ENCODE peak calls at places on chromosomes 13 and 19, in seven cellular contexts. O is neuronal stem cell, V is mesenchymal stem cell, P is mesendoderm, Q is H1, K is trophoblast cell, C is H9. N is an unnamed sample.

GRCh38 chr19:51948979-51949378 is 21.7 kb downstream of the ZNF613 start:
- DNase-seq in O (no peak), V (no peak), P (no peak), Q (no peak), K (no peak), C (no peak), N (peak)

GRCh38 chr19:17944301-17944700 is 11.5 kb downstream of the CCDC124 start:
- DNase-seq in O (no peak), V (peak), P (no peak), Q (no peak), K (no peak), C (no peak), N (peak)

GRCh38 chr19:7998081-7998480 is 7.4 kb downstream of the ELAVL1 start:
- DNase-seq in O (no peak), V (no peak), P (no peak), Q (no peak), K (no peak), C (no peak), N (peak)

GRCh38 chr19:23002690-23003422 is at the start of gene ZNF728:
- DNase-seq in O (no peak), V (no peak), P (no peak), Q (no peak), K (peak), C (no peak), N (no peak)

GRCh38 chr19:47652285-47652684 is 43.4 kb downstream of the BICRA start:
- DNase-seq in O (no peak), V (no peak), P (no peak), Q (no peak), K (no peak), C (no peak), N (no peak)

GRCh38 chr19:1574763-1575162 is 6.6 kb upstream of the MEX3D start:
- DNase-seq in O (no peak), V (no peak), P (no peak), Q (no peak), K (no peak), C (no peak), N (no peak)

GRCh38 chr13:26465514-26465913 is 92.0 kb upstream of the WASF3 start:
- DNase-seq in O (no peak), V (no peak), P (no peak), Q (no peak), K (no peak), C (no peak), N (no peak)

GRCh38 chr19:18504886-18505610 is 16.8 kb downstream of the ELL start:
- DNase-seq in O (no peak), V (no peak), P (no peak), Q (no peak), K (no peak), C (no peak), N (no peak)

GRCh38 chr13:20331419-20331818 is 99.3 kb upstream of the GJB6 start:
- DNase-seq in O (no peak), V (no peak), P (no peak), Q (no peak), K (no peak), C (no peak), N (no peak)

GRCh38 chr13:33450956-33451709 is 165.6 kb upstream of the STARD13 start:
- DNase-seq in O (no peak), V (no peak), P (no peak), Q (no peak), K (peak), C (no peak), N (no peak)

GRCh38 chr13:83881917-83882625 is at the start of gene SLITRK1:
- DNase-seq in O (peak), V (peak), P (peak), Q (peak), K (no peak), C (peak), N (peak)

GRCh38 chr19:13980340-13980739 is 25.8 kb downstream of the RFX1 start:
- DNase-seq in O (no peak), V (no peak), P (no peak), Q (no peak), K (no peak), C (no peak), N (no peak)
- H2BK120ac ChIP-seq in O (no peak), V (no peak), P (no peak), Q (no peak), K (no peak), C (no peak), N (no peak)

GRCh38 chr13:43058836-43059235 is 35.5 kb downstream of the DNAJC15 start:
- DNase-seq in O (no peak), V (peak), P (peak), Q (no peak), K (no peak), C (no peak), N (no peak)

GRCh38 chr13:43057653-43058317 is 34.4 kb downstream of the DNAJC15 start:
- DNase-seq in O (no peak), V (peak), P (peak), Q (no peak), K (no peak), C (peak), N (no peak)

GRCh38 chr13:43058318-43058674 is 34.9 kb downstream of the DNAJC15 start:
- DNase-seq in O (no peak), V (peak), P (peak), Q (no peak), K (peak), C (peak), N (peak)

GRCh38 chr13:43061496-43062280 is 38.3 kb downstream of the DNAJC15 start:
- DNase-seq in O (no peak), V (no peak), P (peak), Q (no peak), K (peak), C (no peak), N (no peak)
- H2BK120ac ChIP-seq in O (no peak), V (no peak), P (no peak), Q (no peak), K (peak), C (no peak), N (no peak)

GRCh38 chr19:32669205-32669785 is 5.7 kb downstream of the ANKRD27 start:
- DNase-seq in O (no peak), V (no peak), P (no peak), Q (no peak), K (no peak), C (no peak), N (no peak)

GRCh38 chr19:32662186-32662585 is 12.8 kb downstream of the ANKRD27 start:
- DNase-seq in O (no peak), V (peak), P (no peak), Q (no peak), K (no peak), C (no peak), N (peak)

GRCh38 chr19:32661318-32661717 is 13.7 kb downstream of the ANKRD27 start:
- DNase-seq in O (no peak), V (no peak), P (no peak), Q (no peak), K (no peak), C (no peak), N (no peak)

GRCh38 chr19:32671883-32672282 is 3.1 kb downstream of the ANKRD27 start:
- DNase-seq in O (no peak), V (no peak), P (no peak), Q (no peak), K (no peak), C (no peak), N (no peak)

DNA sequence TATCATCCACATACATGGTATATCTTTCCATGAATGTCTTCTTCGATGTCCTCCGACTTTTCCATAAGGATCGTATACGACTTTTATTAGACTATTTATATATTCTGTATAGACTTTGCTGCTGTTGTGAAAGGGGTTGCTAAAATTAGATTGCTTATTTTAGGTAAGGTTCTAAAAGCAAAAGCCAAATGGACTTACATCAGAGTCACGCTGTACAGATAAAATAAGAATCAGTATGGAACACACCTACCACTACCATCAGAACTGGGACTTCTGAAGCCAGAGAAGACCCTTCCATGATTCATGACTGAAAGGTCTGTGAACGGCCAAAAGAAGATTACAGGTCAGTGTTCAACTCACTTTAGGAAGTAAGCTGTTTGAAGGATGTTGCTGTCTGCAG is 8.9 kb downstream of the ANKRD27 start:
- DNase-seq in O (no peak), V (no peak), P (no peak), Q (no peak), K (no peak), C (no peak), N (no peak)
- H2BK120ac ChIP-seq in O (no peak), V (no peak), P (no peak), Q (no peak), K (no peak), C (no peak), N (no peak)

GRCh38 chr19:10762656-10763055 is 44.8 kb downstream of the DNM2 start:
- DNase-seq in O (no peak), V (no peak), P (peak), Q (no peak), K (no peak), C (no peak), N (no peak)

GRCh38 chr19:10761443-10762242 is 43.8 kb downstream of the DNM2 start:
- DNase-seq in O (no peak), V (no peak), P (no peak), Q (no peak), K (no peak), C (peak), N (no peak)

GRCh38 chr19:10758978-10759377 is 41.1 kb downstream of the DNM2 start:
- DNase-seq in O (no peak), V (no peak), P (no peak), Q (no peak), K (no peak), C (no peak), N (no peak)

GRCh38 chr19:10763399-10763798 is 45.5 kb downstream of the DNM2 start:
- DNase-seq in O (no peak), V (no peak), P (no peak), Q (no peak), K (no peak), C (no peak), N (no peak)

GRCh38 chr19:10760268-10760944 is 42.5 kb downstream of the DNM2 start:
- DNase-seq in O (no peak), V (peak), P (peak), Q (no peak), K (peak), C (no peak), N (no peak)
- H2BK120ac ChIP-seq in O (no peak), V (no peak), P (no peak), Q (no peak), K (no peak), C (no peak), N (no peak)

DNA sequence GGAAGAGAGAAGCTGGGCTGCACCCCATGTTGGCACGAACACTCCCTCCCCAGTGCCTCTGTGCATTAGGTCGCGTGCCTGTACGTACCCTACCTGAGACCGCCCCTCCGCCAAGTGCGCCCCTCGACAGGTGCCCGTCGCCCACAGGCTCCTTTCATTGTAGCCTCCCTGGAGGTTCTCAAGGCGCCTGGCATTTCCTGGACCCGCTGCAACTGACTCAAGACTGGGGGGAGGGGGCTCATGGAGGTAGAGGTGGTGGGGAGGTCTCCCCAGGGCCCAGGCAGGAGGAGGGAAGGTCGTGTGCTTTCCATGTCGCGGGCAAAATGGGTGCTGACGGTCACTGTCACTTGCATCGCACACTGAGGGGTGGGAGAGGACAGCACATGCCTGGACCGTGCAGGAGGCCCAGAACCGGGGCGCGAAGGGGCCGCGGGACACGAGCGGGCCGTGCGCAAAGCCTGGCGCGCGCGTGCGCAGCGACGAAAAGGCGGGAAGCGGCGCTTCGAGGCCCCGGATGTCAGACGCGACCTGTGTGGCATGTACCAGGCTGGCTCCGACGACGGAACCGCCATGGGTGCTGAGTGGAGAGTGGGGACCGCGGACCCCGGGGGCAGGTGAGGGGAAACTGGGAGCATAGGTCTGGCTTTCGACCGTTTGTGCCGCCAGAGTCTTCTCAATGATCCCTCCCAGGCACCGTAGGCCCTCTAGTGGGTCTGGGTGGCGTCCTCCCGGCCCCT is 16.5 kb downstream of the NFIX start:
- DNase-seq in O (no peak), V (no peak), P (peak), Q (no peak), K (no peak), C (peak), N (no peak)
- H2BK120ac ChIP-seq in O (no peak), V (no peak), P (no peak), Q (no peak), K (no peak), C (no peak), N (no peak)

DNA sequence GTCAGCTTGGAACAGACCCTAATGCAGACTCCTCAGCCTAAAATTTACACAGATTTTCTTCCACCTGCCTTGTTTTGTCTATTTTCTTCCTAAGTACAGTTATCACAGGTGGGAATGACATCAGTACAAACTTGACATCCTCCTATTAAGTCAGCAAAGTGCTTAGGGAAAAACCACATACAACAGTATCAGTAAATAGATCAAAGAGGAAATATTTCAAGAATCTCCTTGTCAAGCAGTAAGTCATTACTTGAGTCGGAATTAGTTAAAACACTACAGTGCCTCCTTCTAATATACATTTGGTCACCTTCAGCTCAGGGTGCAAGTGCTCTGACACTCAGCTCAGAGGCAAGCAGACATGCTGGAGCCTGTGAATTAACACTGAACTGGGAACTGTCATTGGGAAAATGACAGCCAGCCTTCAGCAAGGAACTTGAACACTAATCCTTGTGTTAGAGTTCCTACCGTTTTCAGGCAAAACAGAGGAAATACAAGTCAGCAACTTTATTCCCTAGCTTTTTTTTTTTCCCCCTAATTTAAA is 394.3 kb upstream of the HTR2A start:
- DNase-seq in O (no peak), V (no peak), P (peak), Q (no peak), K (no peak), C (no peak), N (no peak)
- H2BK120ac ChIP-seq in O (no peak), V (no peak), P (no peak), Q (no peak), K (no peak), C (no peak), N (no peak)

GRCh38 chr19:39817888-39818561 is 15.9 kb downstream of the DYRK1B start:
- DNase-seq in O (no peak), V (no peak), P (no peak), Q (no peak), K (no peak), C (no peak), N (no peak)

GRCh38 chr19:39818626-39819097 is 15.3 kb downstream of the DYRK1B start:
- DNase-seq in O (no peak), V (no peak), P (no peak), Q (no peak), K (no peak), C (no peak), N (no peak)

GRCh38 chr19:39813264-39813998 is 20.5 kb downstream of the DYRK1B start:
- DNase-seq in O (no peak), V (no peak), P (no peak), Q (no peak), K (no peak), C (no peak), N (no peak)

GRCh38 chr19:39814595-39814994 is 19.4 kb downstream of the DYRK1B start:
- DNase-seq in O (no peak), V (no peak), P (no peak), Q (no peak), K (no peak), C (no peak), N (no peak)

GRCh38 chr19:39816287-39817048 is 17.5 kb downstream of the DYRK1B start:
- DNase-seq in O (no peak), V (no peak), P (no peak), Q (no peak), K (no peak), C (no peak), N (no peak)
- H2BK120ac ChIP-seq in O (no peak), V (no peak), P (no peak), Q (no peak), K (no peak), C (no peak), N (no peak)

DNA sequence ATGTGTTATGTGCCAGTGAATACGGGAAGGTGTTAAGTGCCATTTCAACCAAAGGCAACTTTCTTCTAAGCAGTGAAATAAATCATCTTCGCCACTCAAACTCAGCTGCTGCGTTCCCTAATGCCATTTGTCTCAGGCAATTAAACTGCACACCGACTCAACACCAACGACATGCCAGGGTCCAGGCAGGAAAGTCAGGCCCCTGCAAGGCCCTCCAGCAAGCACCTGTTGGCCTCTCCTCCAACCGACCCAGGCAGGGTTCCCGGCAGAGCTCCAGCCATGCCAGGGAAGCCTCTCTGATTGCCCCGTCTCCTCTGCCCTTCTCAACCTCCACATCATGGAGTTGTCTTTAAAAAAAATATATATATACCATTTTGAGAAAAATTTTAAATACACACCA is 21.8 kb downstream of the SAFB2 start:
- DNase-seq in O (no peak), V (no peak), P (no peak), Q (no peak), K (no peak), C (no peak), N (no peak)
- H2BK120ac ChIP-seq in O (no peak), V (no peak), P (no peak), Q (no peak), K (no peak), C (no peak), N (no peak)

GRCh38 chr19:9782282-9782681 is 13.7 kb upstream of the ZNF846 start:
- DNase-seq in O (no peak), V (no peak), P (no peak), Q (no peak), K (no peak), C (no peak), N (no peak)
- H2BK120ac ChIP-seq in O (no peak), V (no peak), P (no peak), Q (no peak), K (no peak), C (no peak), N (no peak)